ENCODE peak calls at places on chromosomes 7 and 10, in ten cellular contexts. P is spleen, F is pancreas, R is Peyer's patch, V is cardiac muscle cell, J is NT2/D1, N is neuronal stem cell, L is vagina, C is neural progenitor cell, D is Caco-2. W is an unnamed sample.
A peak's percentile ranks its signal among the peaks of the same experiment; 100 is the strongest.

GRCh38 chr7:36141351-36141750 is 11.7 kb upstream of the EEPD1 start:
- DNase-seq in P (no peak), F (peak; percentile 46), R (no peak), V (no peak), J (no peak), N (no peak), L (no peak), C (no peak), D (no peak), W (no peak)

GRCh38 chr10:89550509-89550908 is 15.1 kb upstream of the SLC16A12 start:
- DNase-seq in P (no peak), F (peak; percentile 63), R (no peak), V (peak; percentile 58), J (no peak), N (no peak), L (no peak), C (no peak), D (no peak), W (no peak)

GRCh38 chr10:33722067-33722466 is 387.6 kb upstream of the NRP1 start:
- DNase-seq in P (no peak), F (no peak), R (no peak), V (no peak), J (no peak), N (no peak), L (no peak), C (no peak), D (no peak), W (no peak)

GRCh38 chr10:127937915-127938440 is 31.1 kb downstream of the PTPRE start:
- DNase-seq in P (no peak), F (no peak), R (no peak), V (no peak), J (no peak), N (no peak), L (no peak), C (no peak), D (no peak), W (peak; percentile 4)

GRCh38 chr10:11547111-11547625 is 64.3 kb downstream of the USP6NL start:
- DNase-seq in P (no peak), F (no peak), R (no peak), V (peak; percentile 29), J (no peak), N (no peak), L (no peak), C (no peak), D (no peak), W (no peak)

GRCh38 chr7:179209-179681 is 13.1 kb upstream of the FAM20C start:
- DNase-seq in P (no peak), F (peak; percentile 17), R (no peak), V (no peak), J (no peak), N (no peak), L (no peak), C (no peak), D (no peak), W (no peak)

GRCh38 chr10:99497343-99498025 is 35.3 kb upstream of the NKX2-3 start:
- DNase-seq in P (peak; percentile 77), F (no peak), R (no peak), V (no peak), J (no peak), N (no peak), L (no peak), C (no peak), D (no peak), W (no peak)

GRCh38 chr7:27191081-27191715 is 6.2 kb upstream of the HOXA11 start:
- DNase-seq in P (no peak), F (no peak), R (peak; percentile 33), V (no peak), J (no peak), N (no peak), L (no peak), C (no peak), D (peak; percentile 17), W (peak; percentile 60)

GRCh38 chr7:91193141-91193540 is 71.1 kb upstream of the FZD1 start:
- DNase-seq in P (no peak), F (no peak), R (no peak), V (peak; percentile 35), J (no peak), N (no peak), L (no peak), C (no peak), D (no peak), W (no peak)

GRCh38 chr10:62186999-62187695 is 81.5 kb downstream of the RTKN2 start:
- DNase-seq in P (no peak), F (no peak), R (no peak), V (peak; percentile 51), J (no peak), N (no peak), L (no peak), C (no peak), D (no peak), W (no peak)

GRCh38 chr7:66099551-66100407 is 14.9 kb upstream of the CRCP start:
- DNase-seq in P (peak; percentile 81), F (peak; percentile 89), R (peak; percentile 85), V (peak; percentile 95), J (no peak), N (peak; percentile 39), L (no peak), C (peak; percentile 73), D (peak; percentile 91), W (peak; percentile 63)

GRCh38 chr10:15374156-15374555 is 3.1 kb upstream of the FAM171A1 start:
- DNase-seq in P (no peak), F (no peak), R (no peak), V (no peak), J (no peak), N (no peak), L (no peak), C (no peak), D (no peak), W (peak; percentile 39)

GRCh38 chr10:87816842-87817178 is 1.2 kb downstream of the ATAD1 start:
- DNase-seq in P (no peak), F (no peak), R (no peak), V (no peak), J (no peak), N (no peak), L (no peak), C (no peak), D (no peak), W (no peak)

GRCh38 chr10:8061274-8062211 is 7.1 kb downstream of the GATA3 start:
- DNase-seq in P (no peak), F (no peak), R (no peak), V (no peak), J (no peak), N (peak; percentile 26), L (no peak), C (peak; percentile 50), D (no peak), W (peak; percentile 62)

GRCh38 chr10:79348640-79348988 is 1.3 kb downstream of the PPIF start:
- DNase-seq in P (no peak), F (peak; percentile 73), R (no peak), V (peak; percentile 44), J (no peak), N (no peak), L (peak; percentile 70), C (no peak), D (no peak), W (no peak)

GRCh38 chr10:79347894-79348639 is 798 bp downstream of the PPIF start:
- DNase-seq in P (peak; percentile 97), F (peak; percentile 80), R (peak; percentile 82), V (peak; percentile 85), J (no peak), N (no peak), L (peak; percentile 46), C (peak; percentile 29), D (no peak), W (peak; percentile 86)

GRCh38 chr10:79349766-79350406 is 2.6 kb downstream of the PPIF start:
- DNase-seq in P (peak; percentile 82), F (no peak), R (no peak), V (no peak), J (no peak), N (no peak), L (peak; percentile 94), C (no peak), D (no peak), W (peak; percentile 19)

GRCh38 chr10:79350407-79351154 is 3.3 kb downstream of the PPIF start:
- DNase-seq in P (peak; percentile 77), F (no peak), R (no peak), V (no peak), J (no peak), N (no peak), L (peak; percentile 82), C (no peak), D (no peak), W (peak; percentile 25)

DNA sequence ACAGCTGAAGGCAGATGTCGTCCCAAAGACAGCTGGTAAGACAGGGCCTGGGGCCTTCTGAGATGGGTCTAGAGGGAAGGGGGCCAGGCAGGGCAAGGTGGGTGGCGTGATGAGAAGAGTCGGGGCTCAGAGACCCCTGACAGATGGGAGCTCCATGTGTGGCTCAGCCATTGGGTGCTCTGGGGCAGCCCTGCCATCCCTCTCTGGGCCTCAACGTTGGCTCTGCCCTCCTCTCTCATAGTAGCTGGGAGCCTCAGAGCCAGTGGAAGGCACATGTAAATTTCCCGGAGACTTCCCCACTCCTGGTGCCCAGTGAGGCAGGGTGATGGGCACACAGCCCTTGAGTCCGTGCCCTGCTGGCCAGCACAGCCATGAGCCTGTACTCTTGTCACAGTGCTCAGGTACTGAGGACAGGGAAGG is 1.8 kb downstream of the PPIF start:
- DNase-seq in P (no peak), F (no peak), R (no peak), V (no peak), J (no peak), N (no peak), L (peak; percentile 64), C (no peak), D (no peak), W (peak; percentile 14)
- H3K4me3 ChIP-seq in P (peak overlapping the region; percentile 73), F (peak overlapping the region; percentile 93), R (no peak overlapping the region), V (no peak overlapping the region), J (no peak overlapping the region), N (peak overlapping the region; percentile 90), L (no peak overlapping the region), C (no peak overlapping the region), D (no peak overlapping the region), W (no peak overlapping the region)

DNA sequence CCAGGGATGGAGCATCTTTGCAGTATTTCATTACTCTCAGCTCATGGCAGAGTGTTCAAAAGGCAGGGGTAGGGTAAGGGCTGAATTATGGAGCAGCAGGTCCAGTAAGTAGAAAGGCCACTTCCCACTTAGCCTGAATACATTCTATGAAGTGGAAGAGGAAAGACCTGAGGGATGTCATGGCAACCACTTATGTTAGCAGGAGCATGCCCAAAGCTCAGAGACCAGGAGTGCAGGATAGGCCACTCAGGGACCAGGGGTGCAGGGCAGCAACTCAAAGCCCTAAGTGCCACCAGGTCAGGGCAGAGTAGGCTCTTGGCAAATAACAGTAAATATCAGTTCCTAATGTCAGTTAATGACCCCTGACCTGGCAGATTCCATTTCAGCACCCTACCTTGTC is 3.6 kb downstream of the SRI start:
- DNase-seq in P (no peak), F (no peak), R (no peak), V (no peak), J (no peak), N (no peak), L (no peak), C (no peak), D (no peak), W (no peak)
- H3K36me3 ChIP-seq in P (peaks cover 62% of the 10 kb centered on the region), F (no peaks in the 10 kb centered on the region), R (no peaks in the 10 kb centered on the region), V (peaks cover 18% of the 10 kb centered on the region), J (peaks cover 53% of the 10 kb centered on the region), N (peaks cover 9% of the 10 kb centered on the region), L (peaks cover 30% of the 10 kb centered on the region), C (no peaks in the 10 kb centered on the region), D (peaks cover 4% of the 10 kb centered on the region), W (peaks cover 5% of the 10 kb centered on the region)

GRCh38 chr10:130022071-130022470 is 58.0 kb upstream of the EBF3 start:
- DNase-seq in P (no peak), F (no peak), R (no peak), V (no peak), J (no peak), N (no peak), L (no peak), C (no peak), D (no peak), W (no peak)
- H3K4me3 ChIP-seq in P (no peak overlapping the region), F (no peak overlapping the region), R (no peak overlapping the region), V (no peak overlapping the region), J (no peak overlapping the region), N (no peak overlapping the region), L (no peak overlapping the region), C (no peak overlapping the region), D (no peak overlapping the region), W (no peak overlapping the region)

GRCh38 chr7:1494866-1495563 is 9.2 kb downstream of the INTS1 start:
- DNase-seq in P (no peak), F (no peak), R (no peak), V (no peak), J (no peak), N (no peak), L (no peak), C (no peak), D (no peak), W (no peak)
- H3K36me3 ChIP-seq in P (peaks cover 100% of the 10 kb centered on the region), F (peaks cover 19% of the 10 kb centered on the region), R (no peaks in the 10 kb centered on the region), V (peaks cover 31% of the 10 kb centered on the region), J (peaks cover 95% of the 10 kb centered on the region), N (peaks cover 50% of the 10 kb centered on the region), L (peaks cover 63% of the 10 kb centered on the region), C (no peaks in the 10 kb centered on the region), D (no peaks in the 10 kb centered on the region), W (peaks cover 29% of the 10 kb centered on the region)